ENCODE peak calls at places on chromosomes 3 and 15, in nine cellular contexts. V is GM10248, M is stomach, S is cardiac fibroblast, G is heart right ventricle, J is HFF-Myc, A is gastrocnemius medialis, N is psoas muscle, K is lower lobe of right lung. W is an unnamed sample.

GRCh38 chr15:49064281-49064653 is 18.0 kb upstream of the SECISBP2L start:
- DNase-seq in M (no peak), S (no peak), V (no peak), J (no peak), G (no peak), N (no peak), K (no peak), A (no peak), W (no peak)

GRCh38 chr3:174023445-174023844 is 625.9 kb downstream of the NLGN1 start:
- DNase-seq in A (no peak), M (no peak), G (peak), V (no peak), K (no peak), J (no peak), N (no peak), S (no peak), W (no peak)

GRCh38 chr15:70245932-70246622 is 148.4 kb upstream of the TLE3 start:
- DNase-seq in M (peak), A (peak), V (no peak), G (no peak), N (no peak), S (peak), J (no peak), K (peak), W (no peak)

GRCh38 chr15:97909291-97909891 is 51.1 kb upstream of the ARRDC4 start:
- DNase-seq in S (peak), A (peak), G (peak), M (peak), K (peak), V (peak), N (peak), J (peak), W (peak)

GRCh38 chr15:77285057-77285456 is 134.8 kb downstream of the PEAK1 start:
- DNase-seq in J (no peak), K (no peak), A (no peak), V (no peak), N (no peak), M (no peak), S (no peak), G (no peak), W (no peak)

GRCh38 chr3:128426128-128426921 is 40.4 kb downstream of the DNAJB8 start:
- DNase-seq in J (no peak), S (peak), M (peak), V (peak), A (no peak), N (peak), G (no peak), K (peak), W (no peak)

GRCh38 chr15:38843736-38844590 is 279.3 kb upstream of the RASGRP1 start:
- DNase-seq in V (no peak), M (no peak), S (peak), N (no peak), A (no peak), G (no peak), J (peak), K (no peak), W (no peak)

GRCh38 chr3:173501941-173502489 is 104.5 kb downstream of the NLGN1 start:
- DNase-seq in A (no peak), K (no peak), M (no peak), N (no peak), S (peak), J (no peak), G (no peak), V (no peak), W (no peak)

DNA sequence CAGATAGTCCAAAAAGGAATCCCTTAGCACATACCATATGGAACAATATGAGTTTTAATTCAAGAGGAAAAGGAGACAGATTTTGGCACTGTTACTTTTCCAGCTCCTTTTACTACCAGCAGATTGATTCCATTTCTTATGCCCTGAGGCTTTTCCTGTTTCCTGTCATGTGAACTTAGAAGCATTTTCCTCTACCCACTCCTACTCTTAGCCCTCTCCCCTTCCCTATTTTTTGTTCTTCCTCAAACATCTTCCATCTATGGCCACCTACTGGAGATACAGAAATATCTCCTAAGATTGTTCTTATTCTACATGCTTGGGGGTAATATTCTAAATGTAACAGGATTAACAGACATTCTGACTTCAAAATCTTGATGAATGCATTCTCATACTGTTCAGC is 207.8 kb downstream of the CHST2 start:
- DNase-seq in G (no peak), A (no peak), K (no peak), M (no peak), J (peak), S (peak), V (no peak), N (no peak), W (no peak)
- TF ChIP-seq CTCF in G (no peak), A (no peak), K (no peak), M (no peak), J (peak), S (peak), V (no peak), N (no peak), W (no peak)

GRCh38 chr3:28917895-28918294 is 363.0 kb upstream of the RBMS3 start:
- DNase-seq in M (no peak), N (no peak), V (no peak), J (no peak), A (no peak), G (no peak), S (no peak), K (no peak), W (no peak)

GRCh38 chr3:28915711-28916481 is 365.0 kb upstream of the RBMS3 start:
- DNase-seq in A (no peak), V (no peak), M (peak), G (peak), N (no peak), J (peak), S (peak), K (peak), W (no peak)

GRCh38 chr3:28912120-28912885 is 368.6 kb upstream of the RBMS3 start:
- DNase-seq in A (no peak), M (no peak), G (no peak), V (no peak), S (peak), K (no peak), N (no peak), J (no peak), W (no peak)

GRCh38 chr3:28922376-28922775 is 358.5 kb upstream of the RBMS3 start:
- DNase-seq in J (no peak), S (no peak), K (no peak), N (no peak), A (no peak), M (no peak), V (no peak), G (no peak), W (no peak)

DNA sequence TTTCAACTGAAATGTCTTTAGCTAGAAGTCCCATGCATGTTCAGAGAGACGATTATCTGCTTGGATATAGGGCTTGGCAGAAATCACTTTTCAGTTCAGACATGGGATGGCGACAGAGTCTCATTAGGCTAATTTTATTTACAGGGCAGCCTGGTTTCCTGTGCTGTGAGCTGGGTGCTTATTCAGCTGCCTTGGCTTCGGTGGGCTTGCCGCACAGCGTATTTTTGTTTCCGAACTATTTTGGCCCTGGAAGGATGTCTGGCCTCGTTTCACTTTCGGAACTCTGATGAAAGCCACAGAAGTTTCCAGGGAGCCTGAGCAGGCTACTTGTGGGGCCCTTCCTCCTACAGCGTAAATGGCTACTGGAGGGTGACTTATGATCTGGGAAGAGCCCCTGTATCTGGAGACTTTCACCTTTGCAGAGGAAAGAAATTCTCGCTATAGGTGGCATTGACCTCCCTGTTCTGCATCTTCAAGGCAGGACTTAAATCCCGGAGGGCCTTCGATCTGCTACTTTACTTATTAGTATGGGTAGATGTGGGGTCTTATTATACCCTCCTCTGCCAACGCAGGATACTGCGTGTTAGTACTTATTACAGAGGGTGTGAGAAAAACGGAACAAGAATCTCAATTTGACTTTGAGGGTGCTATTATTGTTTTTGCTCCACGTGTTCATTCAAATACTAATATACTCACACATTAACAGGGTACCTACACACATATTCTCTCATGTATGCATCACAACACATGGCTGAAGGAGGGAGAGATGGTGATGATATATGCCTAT is 364.0 kb upstream of the RBMS3 start:
- DNase-seq in G (peak), N (peak), S (peak), A (peak), J (no peak), M (peak), K (peak), V (peak), W (peak)
- TF ChIP-seq CTCF in G (peak), N (peak), S (peak), A (no peak), J (peak), M (no peak), K (peak), V (peak), W (peak)

DNA sequence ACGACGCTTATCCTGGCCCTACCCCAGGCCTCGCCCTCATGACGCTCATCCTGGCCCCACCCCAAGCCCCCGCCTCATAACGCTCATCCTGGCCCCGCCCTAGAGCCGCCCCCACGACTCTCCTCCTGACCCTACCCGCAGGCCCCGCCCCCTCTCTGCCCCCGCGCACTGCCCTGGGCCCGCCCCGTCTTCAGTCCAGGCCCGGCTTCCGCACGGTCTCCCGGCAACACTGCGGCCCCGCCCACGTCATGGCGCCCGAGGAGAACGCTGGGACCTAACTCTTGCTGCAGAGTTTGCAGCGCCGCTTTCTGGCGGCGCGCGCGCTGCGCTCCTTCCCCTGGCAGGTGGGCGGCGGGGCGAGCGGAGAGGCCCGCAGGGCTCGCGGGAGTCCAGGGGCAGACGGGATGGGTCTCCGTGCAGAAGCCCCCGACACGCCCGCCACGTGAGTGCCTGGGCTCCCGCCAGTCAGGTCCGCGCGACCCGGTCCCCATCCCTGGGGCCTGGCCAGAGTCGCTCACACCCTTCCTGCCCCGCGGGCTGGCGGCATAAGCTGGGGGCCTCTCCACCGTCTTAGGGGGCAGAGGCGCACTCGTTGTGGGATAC is 52.5 kb upstream of the ROPN1B start:
- DNase-seq in V (peak), S (peak), K (no peak), J (peak), A (no peak), N (no peak), M (peak), G (no peak), W (no peak)
- TF ChIP-seq CTCF in V (peak), S (peak), K (peak), J (peak), A (no peak), N (no peak), M (no peak), G (no peak), W (peak)

DNA sequence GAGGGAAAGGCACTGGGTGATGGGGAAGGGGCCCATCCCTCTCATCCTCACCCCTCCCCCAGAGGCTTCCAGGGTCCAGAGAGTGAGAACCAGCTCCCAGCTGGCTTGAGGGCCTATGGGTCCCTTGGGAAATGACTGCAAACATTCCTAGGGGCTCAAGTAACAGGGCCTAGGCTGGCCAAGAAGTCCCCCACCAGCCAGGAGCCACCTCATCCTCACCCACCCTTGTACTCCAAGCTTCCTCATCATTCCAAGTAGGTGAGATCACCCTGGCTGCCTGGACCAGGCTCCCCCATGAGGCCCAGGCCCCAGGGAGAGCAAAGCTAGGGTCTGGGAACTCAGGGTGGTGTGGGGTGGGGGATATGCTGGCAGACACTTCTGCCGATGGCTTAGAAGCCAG is 14.8 kb downstream of the LOXL1 start:
- DNase-seq in J (no peak), A (no peak), V (no peak), M (no peak), S (peak), N (peak), G (no peak), K (peak), W (no peak)
- TF ChIP-seq CTCF in J (no peak), A (no peak), V (no peak), M (no peak), S (no peak), N (no peak), G (no peak), K (no peak), W (no peak)

DNA sequence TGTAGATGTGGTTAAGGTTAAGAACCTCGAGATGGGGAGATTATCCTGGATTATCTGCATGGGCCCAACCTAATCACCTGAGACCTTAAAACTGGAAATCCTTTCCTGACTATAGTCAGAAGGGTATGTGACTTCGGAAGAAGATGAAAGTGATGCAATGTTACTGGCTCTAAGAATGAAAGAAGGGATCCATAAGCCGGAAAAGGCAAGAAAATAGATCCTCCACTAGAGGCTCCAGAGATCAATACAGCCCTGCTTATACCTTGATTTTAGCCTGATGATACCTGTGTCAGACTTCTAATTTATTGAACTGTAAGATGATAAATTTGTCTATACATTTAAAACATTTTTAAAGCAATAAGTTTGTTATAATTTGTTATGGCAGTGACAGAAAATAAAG is 21.5 kb upstream of the GASK1A start:
- DNase-seq in V (no peak), K (no peak), S (no peak), J (no peak), A (no peak), N (no peak), G (no peak), M (no peak), W (no peak)
- TF ChIP-seq CTCF in V (no peak), K (no peak), S (no peak), J (peak), A (no peak), N (no peak), G (no peak), M (no peak), W (no peak)

W was measured in tibial artery.